ENCODE peak calls at places on chromosomes 16 and 17, in four cellular contexts. C, T, U and D are unnamed samples.

GRCh38 chr16:5018791-5019190 is 14.9 kb downstream of the NAGPA start:
- DNase-seq in U (no peak), C (no peak), T (no peak), D (no peak)

GRCh38 chr17:19260958-19261357 is 23.8 kb downstream of the EPN2 start:
- DNase-seq in C (no peak), U (no peak), T (no peak), D (no peak)

GRCh38 chr17:80959330-80960036 is 32.2 kb upstream of the CHMP6 start:
- DNase-seq in T (no peak), C (no peak), U (no peak), D (no peak)

GRCh38 chr16:21996923-21997692 is 3.8 kb downstream of the PDZD9 start:
- DNase-seq in T (no peak), U (no peak), C (no peak), D (no peak)

GRCh38 chr17:77033892-77034404 is 106.8 kb upstream of the SEC14L1 start:
- DNase-seq in C (no peak), T (no peak), U (no peak), D (no peak)

GRCh38 chr16:57070986-57071540 is 21.3 kb upstream of the CPNE2 start:
- DNase-seq in T (no peak), C (peak), U (no peak), D (no peak)

GRCh38 chr16:84616515-84616914 is 1.4 kb downstream of the COTL1 start:
- DNase-seq in C (no peak), T (no peak), U (no peak), D (no peak)

GRCh38 chr17:49993423-49994037 is 1.5 kb downstream of the DLX3 start:
- DNase-seq in C (peak), U (peak), T (no peak), D (no peak)

GRCh38 chr16:87571868-87572244 is 30.5 kb upstream of the JPH3 start:
- DNase-seq in U (no peak), C (no peak), T (no peak), D (no peak)

GRCh38 chr16:77732241-77732946 is 10.1 kb downstream of the NUDT7 start:
- DNase-seq in U (no peak), T (no peak), C (no peak), D (no peak)

GRCh38 chr16:82138478-82139285 is 31.3 kb downstream of the MPHOSPH6 start:
- DNase-seq in U (no peak), C (no peak), T (no peak), D (no peak)

GRCh38 chr16:66604376-66605176 is at the start of gene CMTM3:
- DNase-seq in C (peak), T (no peak), U (peak), D (no peak)

GRCh38 chr17:75843577-75844529 is at the start of gene UNC13D:
- DNase-seq in C (peak), T (no peak), U (no peak), D (no peak)

GRCh38 chr17:50393700-50394099 is 3.6 kb downstream of the LRRC59 start:
- DNase-seq in U (no peak), T (no peak), C (no peak), D (no peak)

GRCh38 chr16:19700319-19700781 is 17.7 kb downstream of the KNOP1 start:
- DNase-seq in U (peak), T (no peak), C (no peak), D (no peak)

GRCh38 chr16:77169650-77170236 is 21.2 kb upstream of the MON1B start:
- DNase-seq in T (peak), C (peak), U (no peak), D (peak)